ENCODE peak calls at places on chromosome X, in seven cellular contexts. L is cardiac muscle cell, N is activated B cell treated with CpG ODN at 0.5 μM for 24 hours, U is MCF 10A, W is fibroblast of pulmonary artery, F is neural crest cell, C is H9. Y is an unnamed sample.

GRCh38 chrX:53086464-53086863 is 4.3 kb downstream of the TSPYL2 start:
- DNase-seq in L (peak), N (no peak), U (peak), W (peak), F (no peak), C (no peak), Y (no peak)

GRCh38 chrX:134572816-134573682 is 85.2 kb downstream of the PLAC1 start:
- DNase-seq in L (no peak), N (no peak), U (peak), W (peak), F (no peak), C (no peak), Y (no peak)

GRCh38 chrX:915427-916234 is 285.0 kb downstream of the SHOX start:
- DNase-seq in L (no peak), N (no peak), U (no peak), W (no peak), F (no peak), C (no peak), Y (no peak)

GRCh38 chrX:261858-262390 is 19.3 kb upstream of the PLCXD1 start:
- DNase-seq in L (no peak), N (peak), U (no peak), W (no peak), F (no peak), C (no peak), Y (no peak)

GRCh38 chrX:150772150-150772970 is 79.2 kb downstream of the MTMR1 start:
- DNase-seq in L (peak), N (peak), U (peak), W (peak), F (peak), C (peak), Y (peak)

GRCh38 chrX:43573441-43574015 is 82.6 kb upstream of the MAOA start:
- DNase-seq in L (peak), N (no peak), U (no peak), W (no peak), F (no peak), C (no peak), Y (no peak)

GRCh38 chrX:101617211-101618191 is at the start of gene ARMCX6:
- DNase-seq in L (peak), N (peak), U (no peak), W (peak), F (peak), C (peak), Y (peak)

GRCh38 chrX:139112432-139112831 is 400.9 kb upstream of the FGF13 start:
- DNase-seq in L (no peak), N (no peak), U (peak), W (no peak), F (no peak), C (no peak), Y (no peak)

GRCh38 chrX:42531431-42531830 is 246.5 kb downstream of the PPP1R2C start:
- DNase-seq in L (no peak), N (no peak), U (no peak), W (no peak), F (no peak), C (no peak), Y (no peak)

GRCh38 chrX:19334945-19335626 is 8.6 kb upstream of the PDHA1 start:
- DNase-seq in L (peak), N (no peak), U (peak), W (peak), F (no peak), C (peak), Y (peak)

GRCh38 chrX:72545990-72546389 is 26.7 kb downstream of the HDAC8 start:
- DNase-seq in L (peak), N (no peak), U (peak), W (peak), F (no peak), C (no peak), Y (no peak)
- TF ChIP-seq CTCF in L (peak), N (no peak), U (no peak), W (peak), F (no peak), C (peak), Y (no peak)

DNA sequence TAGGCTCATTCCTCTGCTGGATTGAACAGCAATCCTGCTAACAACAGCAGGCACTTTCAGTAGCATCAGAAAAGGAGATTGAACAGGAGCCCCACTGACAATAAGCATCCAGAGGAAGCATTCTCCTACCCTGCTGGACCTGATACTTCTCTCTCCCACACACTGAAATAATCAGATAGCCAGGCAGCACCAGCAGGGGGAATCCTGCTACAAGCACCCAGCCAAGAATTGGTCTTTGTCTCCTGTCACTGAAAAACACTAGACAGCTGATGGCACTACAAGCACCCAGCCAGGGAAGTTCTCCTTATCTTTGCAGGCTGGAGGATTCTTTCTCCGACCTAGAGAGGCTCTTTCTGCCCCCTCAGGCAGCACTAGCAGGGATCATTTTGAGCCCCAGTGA is 444.3 kb upstream of the GRIA3 start:
- DNase-seq in L (no peak), N (no peak), U (peak), W (peak), F (no peak), C (peak), Y (no peak)
- TF ChIP-seq CTCF in L (no peak), N (no peak), U (no peak), W (no peak), F (no peak), C (peak), Y (no peak)

DNA sequence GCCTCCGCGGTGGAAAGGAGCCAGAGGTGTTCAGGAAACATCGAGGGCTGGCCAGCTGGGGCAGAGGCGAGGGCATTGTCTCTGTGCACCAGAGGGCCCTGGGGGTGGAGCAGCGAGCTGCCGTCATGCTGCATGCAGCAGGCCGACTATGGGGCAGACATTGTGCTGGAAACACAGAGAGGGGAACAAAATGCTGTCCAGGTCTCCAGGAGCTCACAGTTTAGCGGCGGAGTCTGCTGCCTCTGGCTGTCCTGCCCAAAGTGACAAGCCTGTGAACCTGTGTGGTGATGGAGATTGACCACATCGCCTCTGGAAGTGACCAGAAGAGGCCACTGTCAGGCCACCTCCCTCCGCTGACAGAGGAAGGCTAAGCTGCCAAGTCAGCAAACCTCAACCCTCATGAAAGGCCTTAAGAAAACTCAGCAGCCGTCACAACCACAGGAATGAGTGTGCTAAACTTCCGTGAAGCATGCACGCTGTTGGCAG is 20.1 kb upstream of the SASH3 start:
- DNase-seq in L (peak), N (no peak), U (peak), W (peak), F (no peak), C (no peak), Y (no peak)
- TF ChIP-seq CTCF in L (peak), N (no peak), U (no peak), W (no peak), F (no peak), C (no peak), Y (no peak)

DNA sequence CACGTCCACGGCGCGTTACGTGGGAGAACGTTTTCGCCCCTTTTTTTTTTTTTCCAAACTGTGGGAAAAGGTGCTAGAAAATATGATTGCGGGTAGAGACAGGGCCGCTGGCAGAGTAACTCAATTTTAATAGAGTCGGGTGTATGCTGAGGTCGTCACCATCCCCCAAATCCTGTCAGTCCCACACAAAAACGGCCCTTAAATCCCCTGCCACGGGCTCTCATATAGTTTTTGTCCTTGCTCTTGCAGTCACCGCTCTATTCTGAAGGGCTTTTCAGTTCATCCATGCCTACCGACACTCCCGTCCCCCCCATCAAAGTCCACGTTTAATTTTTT is 796 bp upstream of the MED14 start:
- DNase-seq in L (no peak), N (no peak), U (no peak), W (no peak), F (peak), C (no peak), Y (no peak)
- TF ChIP-seq CTCF in L (no peak), N (no peak), U (no peak), W (no peak), F (no peak), C (no peak), Y (no peak)

GRCh38 chrX:16665089-16665488 is 15.1 kb downstream of the S100G start:
- DNase-seq in L (peak), N (no peak), U (peak), W (peak), F (no peak), C (no peak), Y (no peak)

GRCh38 chrX:16664626-16665025 is 14.7 kb downstream of the S100G start:
- DNase-seq in L (no peak), N (no peak), U (no peak), W (no peak), F (no peak), C (no peak), Y (no peak)

GRCh38 chrX:16662402-16662801 is 12.4 kb downstream of the S100G start:
- DNase-seq in L (no peak), N (no peak), U (no peak), W (no peak), F (no peak), C (no peak), Y (no peak)

GRCh38 chrX:16666541-16666940 is 16.6 kb downstream of the S100G start:
- DNase-seq in L (no peak), N (no peak), U (no peak), W (no peak), F (no peak), C (no peak), Y (no peak)

GRCh38 chrX:16664059-16664458 is 14.1 kb downstream of the S100G start:
- DNase-seq in L (no peak), N (no peak), U (no peak), W (peak), F (no peak), C (no peak), Y (no peak)
- TF ChIP-seq CTCF in L (no peak), N (no peak), U (no peak), W (no peak), F (no peak), C (no peak), Y (no peak)

DNA sequence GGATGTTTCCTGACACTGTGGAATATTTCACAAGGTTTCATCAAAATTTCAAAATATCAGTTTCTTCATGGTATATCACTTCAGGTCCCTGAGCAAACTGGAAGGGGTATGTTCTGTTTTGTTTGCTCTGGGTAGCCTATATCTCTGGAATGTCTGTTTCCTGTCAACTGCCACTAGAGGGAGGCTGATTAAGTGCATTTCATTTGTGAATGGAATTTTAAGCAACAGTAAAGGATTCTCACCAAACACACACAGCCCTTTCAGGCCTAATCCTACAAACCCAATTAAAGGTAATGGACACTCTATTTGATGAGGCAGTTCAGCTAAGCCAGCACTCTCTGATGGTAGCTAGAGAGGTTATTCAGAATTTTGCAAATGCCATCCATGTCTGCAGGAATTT is 307.1 kb downstream of the TEX13A start:
- DNase-seq in L (peak), N (no peak), U (peak), W (peak), F (no peak), C (no peak), Y (no peak)
- TF ChIP-seq CTCF in L (peak), N (no peak), U (peak), W (peak), F (peak), C (peak), Y (no peak)

GRCh38 chrX:48942895-48943294 is 14.5 kb downstream of the OTUD5 start:
- DNase-seq in L (no peak), N (no peak), U (no peak), W (no peak), F (no peak), C (no peak), Y (no peak)

GRCh38 chrX:48948589-48948988 is 8.8 kb downstream of the OTUD5 start:
- DNase-seq in L (no peak), N (no peak), U (no peak), W (no peak), F (no peak), C (no peak), Y (no peak)

GRCh38 chrX:48940404-48940955 is 16.9 kb downstream of the OTUD5 start:
- DNase-seq in L (no peak), N (no peak), U (no peak), W (no peak), F (no peak), C (no peak), Y (no peak)

DNA sequence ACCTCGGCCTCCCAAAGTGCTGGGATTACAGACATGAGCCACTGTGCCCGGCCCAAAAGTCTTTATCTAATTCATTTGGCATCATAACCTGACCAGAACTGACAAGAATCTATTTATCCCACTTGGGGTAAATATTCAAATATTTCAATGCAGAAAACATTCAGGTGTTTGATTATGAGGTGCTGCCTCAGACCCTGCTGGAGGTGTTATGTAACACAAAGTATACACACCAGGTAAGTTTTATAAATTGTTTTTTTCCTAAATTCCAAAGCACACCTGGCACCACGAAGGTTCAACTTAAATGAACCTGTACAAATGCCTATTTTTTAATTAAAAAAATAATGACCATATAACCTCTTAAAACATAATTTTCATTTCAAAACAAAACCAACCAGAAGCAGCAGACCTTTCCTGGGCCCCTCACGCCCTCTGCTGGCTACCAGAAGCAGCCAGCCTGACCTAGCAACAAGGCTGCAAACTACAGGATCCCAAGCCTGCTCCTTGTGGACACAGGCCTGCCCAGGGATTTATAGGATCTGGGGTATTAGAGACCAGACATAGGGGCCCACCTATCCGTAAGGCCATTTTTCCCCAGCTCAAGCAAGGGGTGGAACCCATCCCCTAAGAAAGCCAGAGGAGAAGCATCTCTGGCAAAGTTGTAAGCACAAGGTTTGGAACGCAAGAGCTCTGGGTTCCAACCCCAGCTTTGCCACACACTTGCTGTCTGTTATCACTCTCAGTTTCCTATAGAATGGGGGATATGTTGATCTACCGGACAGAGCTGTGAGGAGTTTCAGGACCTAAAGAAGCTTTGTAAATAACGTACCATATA is 11.7 kb downstream of the OTUD5 start:
- DNase-seq in L (peak), N (no peak), U (peak), W (peak), F (peak), C (peak), Y (peak)
- TF ChIP-seq CTCF in L (peak), N (no peak), U (peak), W (peak), F (peak), C (peak), Y (peak)